ENCODE peak calls at places on chromosomes 4 and X, in five cellular contexts. F is NCI-H82; T is BJ; X is activated T-cell treated with anti-CD3 and anti-CD28 coated beads, Interleukin-2, amount 50 U/mL, for 24 hours; B is ascending aorta. K is an unnamed sample.

GRCh38 chr4:17613761-17614415 is 553 bp upstream of the MED28 start:
- DNase-seq in T (peak; percentile 44), B (no peak), X (peak; percentile 55), F (no peak), K (peak; percentile 45)

GRCh38 chr4:38788327-38788726 is 5.5 kb upstream of the TLR10 start:
- DNase-seq in T (no peak), F (no peak), B (no peak), X (no peak), K (no peak)

GRCh38 chr4:11650801-11651596 is 222.3 kb upstream of the HS3ST1 start:
- DNase-seq in T (no peak), F (no peak), X (no peak), B (no peak), K (no peak)

GRCh38 chr4:75658881-75659280 is 14.3 kb downstream of the G3BP2 start:
- DNase-seq in T (no peak), B (no peak), F (no peak), X (no peak), K (no peak)

GRCh38 chr4:185582651-185583400 is 47.5 kb upstream of the PDLIM3 start:
- DNase-seq in X (no peak), T (no peak), F (no peak), B (no peak), K (no peak)

GRCh38 chr4:76527666-76528065 is 92.6 kb downstream of the SHROOM3 start:
- DNase-seq in T (no peak), X (no peak), B (no peak), F (no peak), K (no peak)

GRCh38 chr4:119477412-119478053 is 151.1 kb downstream of the PDE5A start:
- DNase-seq in B (no peak), F (no peak), X (no peak), T (no peak), K (no peak)

GRCh38 chrX:37603938-37604409 is 32.5 kb downstream of the LANCL3 start:
- DNase-seq in T (no peak), B (no peak), X (no peak), F (no peak), K (peak; percentile 32)